ENCODE peak calls at places on chromosomes 2 and 18, in five cellular contexts. H is astrocyte of the spinal cord, N is fibroblast of pulmonary artery, M is GM12865, G is HFF-Myc. C is an unnamed sample.

GRCh38 chr2:239917957-239918481 is 107.1 kb downstream of the NDUFA10 start:
- DNase-seq in N (no peak), H (no peak), M (no peak), G (no peak), C (no peak)

GRCh38 chr18:34929336-34929780 is 111.9 kb upstream of the MAPRE2 start:
- DNase-seq in H (peak), G (peak), M (no peak), N (peak), C (peak)

GRCh38 chr2:101230541-101230993 is 22.1 kb upstream of the CNOT11 start:
- DNase-seq in N (peak), G (no peak), H (peak), M (no peak), C (no peak)

GRCh38 chr18:46683252-46683651 is 26.2 kb upstream of the LOXHD1 start:
- DNase-seq in H (no peak), M (no peak), N (no peak), G (no peak), C (no peak)

GRCh38 chr2:37026050-37026449 is 58.1 kb downstream of the HEATR5B start:
- DNase-seq in N (peak), H (no peak), M (peak), G (peak), C (no peak)

GRCh38 chr2:153811516-153811915 is 60.2 kb upstream of the GALNT13 start:
- DNase-seq in N (no peak), G (no peak), H (no peak), M (no peak), C (no peak)

GRCh38 chr2:70403267-70404053 is 101.6 kb upstream of the FAM136A start:
- DNase-seq in N (no peak), G (no peak), H (no peak), M (peak), C (no peak)

GRCh38 chr2:171318463-171318934 is 115.3 kb downstream of the METTL8 start:
- DNase-seq in H (peak), N (peak), M (peak), G (no peak), C (no peak)

GRCh38 chr18:13313006-13313661 is 94.6 kb downstream of the LDLRAD4 start:
- DNase-seq in H (no peak), N (no peak), M (no peak), G (no peak), C (no peak)

GRCh38 chr2:219906114-219906693 is 278.8 kb downstream of the SLC4A3 start:
- DNase-seq in N (no peak), G (no peak), M (no peak), H (no peak), C (no peak)

GRCh38 chr2:207792244-207792785 is 22.6 kb upstream of the FZD5 start:
- DNase-seq in N (peak), G (peak), M (peak), H (peak), C (no peak)

GRCh38 chr2:146576301-146576700 is 1268.5 kb upstream of the ACVR2A start:
- DNase-seq in M (no peak), G (no peak), H (no peak), N (peak), C (no peak)

GRCh38 chr2:176110975-176111663 is 4.0 kb downstream of the HOXD11 start:
- DNase-seq in M (peak), G (no peak), N (peak), H (peak), C (no peak)

GRCh38 chr2:232333361-232334135 is 45.0 kb upstream of the ALPP start:
- DNase-seq in N (no peak), G (no peak), M (no peak), H (no peak), C (no peak)

GRCh38 chr2:203498161-203498560 is 36.9 kb downstream of the RAPH1 start:
- DNase-seq in G (peak), H (peak), M (no peak), N (peak), C (peak)

GRCh38 chr2:120177011-120177621 is 46.1 kb downstream of the TMEM185B start:
- DNase-seq in N (no peak), M (peak), H (no peak), G (no peak), C (no peak)

GRCh38 chr2:105919826-105920225 is 175.1 kb downstream of the NCK2 start:
- DNase-seq in N (peak), H (peak), M (peak), G (peak), C (no peak)

GRCh38 chr2:190810981-190811587 is 69.5 kb upstream of the GLS start:
- DNase-seq in M (no peak), H (no peak), G (no peak), N (no peak), C (no peak)

GRCh38 chr2:205216092-205216491 is 466.2 kb upstream of the NRP2 start:
- DNase-seq in G (no peak), H (no peak), N (no peak), M (no peak), C (no peak)

GRCh38 chr2:231666171-231667095 is 41.9 kb upstream of the PTMA start:
- DNase-seq in N (peak), H (peak), M (peak), G (peak), C (peak)

GRCh38 chr2:145022021-145022670 is 502.2 kb upstream of the ZEB2 start:
- DNase-seq in G (no peak), N (no peak), H (peak), M (no peak), C (no peak)

GRCh38 chr2:197915548-197916265 is 111.3 kb downstream of the PLCL1 start:
- DNase-seq in M (no peak), H (peak), N (peak), G (no peak), C (peak)

GRCh38 chr2:111919362-111919761 is 21.0 kb downstream of the MERTK start:
- DNase-seq in G (no peak), N (no peak), H (no peak), M (no peak), C (no peak)

GRCh38 chr2:88628569-88628939 is 1.3 kb upstream of the EIF2AK3 start:
- DNase-seq in H (no peak), M (no peak), G (no peak), N (no peak), C (no peak)

GRCh38 chr2:192190474-192190873 is 4.3 kb downstream of the TMEFF2 start:
- DNase-seq in M (no peak), H (peak), N (peak), G (no peak), C (no peak)

GRCh38 chr18:48186084-48186798 is 222.9 kb downstream of the ZBTB7C start:
- DNase-seq in N (no peak), M (no peak), G (no peak), H (no peak), C (no peak)

GRCh38 chr2:84954329-84954728 is 16.6 kb upstream of the KCMF1 start:
- DNase-seq in G (no peak), N (no peak), H (no peak), M (no peak), C (no peak)

GRCh38 chr2:217838409-217838831 is 164.4 kb downstream of the TNS1 start:
- DNase-seq in H (no peak), M (no peak), N (no peak), G (no peak), C (no peak)

GRCh38 chr18:46097378-46097852 is 681 bp downstream of the ATP5F1A start:
- DNase-seq in H (no peak), N (no peak), G (no peak), M (peak), C (no peak)

GRCh38 chr2:27308359-27308875 is at the start of gene UCN:
- DNase-seq in G (no peak), H (peak), M (no peak), N (peak), C (no peak)

GRCh38 chr2:239139101-239139500 is 261.7 kb downstream of the HDAC4 start:
- DNase-seq in N (no peak), G (no peak), M (no peak), H (no peak), C (no peak)

GRCh38 chr2:31812051-31812798 is 198.6 kb downstream of the MEMO1 start:
- DNase-seq in G (no peak), H (no peak), N (peak), M (peak), C (no peak)

GRCh38 chr18:59517446-59518171 is 158.5 kb upstream of the LMAN1 start:
- DNase-seq in G (no peak), N (peak), M (no peak), H (peak), C (no peak)

GRCh38 chr2:96665083-96665569 is 22.6 kb downstream of the FER1L5 start:
- DNase-seq in N (peak), H (peak), M (no peak), G (peak), C (peak)

GRCh38 chr2:96869281-96869823 is 528 bp downstream of the SEMA4C start:
- DNase-seq in G (no peak), M (no peak), N (peak), H (peak), C (no peak)

GRCh38 chr18:21448301-21448700 is 152.2 kb downstream of the ESCO1 start:
- DNase-seq in H (peak), N (no peak), M (no peak), G (no peak), C (no peak)

GRCh38 chr18:7904529-7904928 is 337.4 kb downstream of the PTPRM start:
- DNase-seq in M (no peak), G (peak), H (peak), N (peak), C (peak)

GRCh38 chr2:75528221-75528977 is 32.3 kb downstream of the EVA1A start:
- DNase-seq in M (no peak), H (no peak), N (no peak), G (peak), C (no peak)
- H3K4me3 ChIP-seq in M (no peak), H (no peak), N (no peak), G (no peak), C (no peak)

GRCh38 chr2:241040081-241040803 is 41.8 kb downstream of the SNED1 start:
- DNase-seq in M (no peak), G (no peak), H (no peak), N (no peak), C (no peak)
- H3K4me3 ChIP-seq in M (no peak), G (no peak), H (no peak), N (no peak), C (no peak)

GRCh38 chr18:58009166-58009565 is 34.9 kb upstream of the NEDD4L start:
- DNase-seq in H (no peak), G (no peak), N (peak), M (no peak), C (no peak)
- H3K4me3 ChIP-seq in H (no peak), G (no peak), N (no peak), M (no peak), C (no peak)

GRCh38 chr2:143139835-143140393 is 10.7 kb downstream of the ARHGAP15 start:
- DNase-seq in H (no peak), M (no peak), G (no peak), N (no peak), C (no peak)
- H3K4me3 ChIP-seq in H (no peak), M (peak), G (no peak), N (no peak), C (no peak)

DNA sequence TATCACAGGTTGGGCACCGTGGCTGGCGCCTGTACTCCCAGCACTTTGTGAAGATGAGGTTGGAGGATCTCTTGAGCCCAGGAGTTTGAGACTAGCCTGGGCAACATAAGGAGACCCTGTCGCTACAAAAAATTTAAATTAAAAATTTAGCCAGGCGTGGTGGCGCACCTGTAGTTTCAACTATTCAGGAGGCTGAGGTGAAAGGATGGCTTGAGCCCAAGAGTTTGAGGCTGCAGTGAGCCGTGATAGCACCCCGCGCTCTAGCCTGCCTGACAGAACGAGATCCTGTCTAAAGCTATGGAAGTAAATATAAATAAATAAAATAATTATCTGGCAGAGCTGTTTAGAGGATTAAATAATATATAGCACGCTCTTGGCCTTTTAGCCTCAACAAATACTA is 1.4 kb upstream of the SH3RF3 start:
- DNase-seq in G (no peak), M (no peak), N (no peak), H (no peak), C (no peak)
- H3K4me3 ChIP-seq in G (peak), M (peak), N (no peak), H (no peak), C (no peak)

DNA sequence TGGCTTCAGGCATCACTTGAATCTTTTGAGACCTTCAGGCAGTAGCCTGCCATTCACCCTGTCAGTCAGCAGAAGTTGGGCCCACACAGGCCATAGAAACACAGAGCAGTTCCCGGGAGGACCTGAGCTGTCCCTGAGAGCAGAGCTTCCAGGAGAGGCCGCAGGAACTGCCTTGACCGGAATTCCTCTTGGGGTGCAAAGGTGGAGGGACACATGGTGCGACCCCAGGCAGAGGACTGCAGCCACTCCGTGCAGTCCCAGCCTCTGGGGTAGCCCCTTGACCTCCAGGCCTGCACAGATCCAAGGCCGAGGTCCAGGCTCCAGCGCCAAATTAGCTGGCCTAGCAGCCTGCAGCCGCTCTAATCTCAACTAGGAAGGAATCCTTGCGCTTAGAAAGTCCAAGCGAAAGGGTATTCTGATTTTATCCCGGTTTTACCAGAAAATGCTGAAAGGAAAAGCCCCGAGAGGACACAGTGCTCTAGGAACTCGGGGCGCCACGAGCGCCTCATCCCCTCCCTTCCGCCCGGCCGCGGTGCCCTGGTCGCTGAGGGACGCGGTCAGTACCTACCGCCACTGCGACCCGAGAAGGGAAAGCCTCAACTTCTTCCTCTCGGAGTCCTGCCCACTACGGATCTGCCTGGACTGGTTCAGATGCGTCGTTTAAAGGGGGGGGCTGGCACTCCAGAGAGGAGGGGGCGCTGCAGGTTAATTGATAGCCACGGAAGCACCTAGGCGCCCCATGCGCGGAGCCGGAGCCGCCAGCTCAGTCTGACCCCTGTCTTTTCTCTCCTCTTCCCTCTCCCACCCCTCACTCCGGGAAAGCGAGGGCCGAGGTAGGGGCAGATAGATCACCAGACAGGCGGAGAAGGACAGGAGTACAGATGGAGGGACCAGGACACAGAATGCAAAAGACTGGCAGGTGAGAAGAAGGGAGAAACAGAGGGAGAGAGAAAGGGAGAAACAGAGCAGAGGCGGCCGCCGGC is 5.4 kb downstream of the SIX2 start:
- DNase-seq in G (no peak), H (no peak), M (no peak), N (no peak), C (no peak)
- H3K4me3 ChIP-seq in G (no peak), H (peak), M (no peak), N (no peak), C (no peak)

DNA sequence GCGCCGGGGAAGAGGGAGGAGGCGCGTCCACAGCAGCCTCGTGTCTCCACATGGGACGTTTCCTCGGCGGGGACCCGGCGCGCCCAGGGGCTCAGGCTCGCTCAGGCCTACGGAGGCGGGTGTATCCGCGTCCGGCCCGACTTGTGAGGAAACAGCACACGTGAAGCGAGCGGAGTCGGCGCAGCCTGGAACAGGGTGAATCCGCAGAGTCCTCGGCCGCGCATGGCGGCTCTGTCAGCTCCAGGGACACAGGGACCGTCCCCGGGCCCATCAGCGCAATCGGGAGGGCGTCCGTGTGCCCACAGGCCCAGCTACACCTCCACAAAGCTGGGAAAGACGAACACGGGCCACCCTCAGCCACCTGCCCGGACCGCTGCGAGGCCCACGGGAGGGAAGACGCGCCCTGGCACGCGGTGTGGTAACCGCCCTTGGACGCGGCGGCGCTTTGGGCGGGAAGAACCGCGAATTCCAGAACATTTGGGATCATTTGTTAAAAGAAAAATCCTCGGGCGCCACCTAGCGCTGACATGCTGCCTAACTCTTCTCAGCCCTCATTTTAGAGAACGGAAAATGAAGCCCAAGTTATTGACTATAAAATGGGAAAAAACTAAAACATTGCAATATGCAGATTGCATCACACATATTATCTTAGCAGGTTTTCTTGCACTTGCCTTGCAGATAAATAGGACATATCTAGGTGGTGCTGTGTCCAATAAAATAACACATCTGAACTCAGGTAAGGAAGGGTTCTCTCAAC is 40.4 kb downstream of the TMEM18 start:
- DNase-seq in M (peak), G (peak), H (peak), N (peak), C (peak)
- H3K4me3 ChIP-seq in M (no peak), G (no peak), H (peak), N (peak), C (peak)